ENCODE peak calls at places on chromosomes 11 and 22, in five cellular contexts. One of them, this sample, is unnamed.

GRCh38 chr11:111798279-111798678 is 32.1 kb upstream of the PPP2R1B start:
- DNase-seq in neural progenitor cell: no peak
- DNase-seq in HCT116: no peak
- DNase-seq in astrocyte: no peak
- DNase-seq in GM12878: no peak
- DNase-seq in this sample: no peak

GRCh38 chr11:80424012-80424695 is 983.3 kb upstream of the TENM4 start:
- DNase-seq in neural progenitor cell: no peak
- DNase-seq in HCT116: no peak
- DNase-seq in astrocyte: no peak
- DNase-seq in GM12878: peak; percentile 9
- DNase-seq in this sample: no peak

GRCh38 chr11:118933486-118933885 is 7.8 kb upstream of the BCL9L start:
- DNase-seq in neural progenitor cell: no peak
- DNase-seq in HCT116: no peak
- DNase-seq in astrocyte: no peak
- DNase-seq in GM12878: no peak
- DNase-seq in this sample: no peak

GRCh38 chr11:93100211-93100610 is 97.6 kb downstream of the SLC36A4 start:
- DNase-seq in neural progenitor cell: no peak
- DNase-seq in HCT116: no peak
- DNase-seq in astrocyte: peak; percentile 56
- DNase-seq in GM12878: no peak
- DNase-seq in this sample: no peak

GRCh38 chr22:17842386-17842785 is 68.1 kb upstream of the BID start:
- DNase-seq in neural progenitor cell: no peak
- DNase-seq in HCT116: no peak
- DNase-seq in astrocyte: no peak
- DNase-seq in GM12878: no peak
- DNase-seq in this sample: no peak

GRCh38 chr11:3929232-3929631 is 73.8 kb downstream of the STIM1 start:
- DNase-seq in neural progenitor cell: no peak
- DNase-seq in HCT116: no peak
- DNase-seq in astrocyte: peak; percentile 62
- DNase-seq in GM12878: no peak
- DNase-seq in this sample: no peak

GRCh38 chr11:75625970-75626691 is 42.7 kb downstream of the MAP6 start:
- DNase-seq in neural progenitor cell: no peak
- DNase-seq in HCT116: no peak
- DNase-seq in astrocyte: peak; percentile 88
- DNase-seq in GM12878: no peak
- DNase-seq in this sample: no peak

GRCh38 chr11:67278135-67278938 is 10.8 kb upstream of the ANKRD13D start:
- DNase-seq in neural progenitor cell: no peak
- DNase-seq in HCT116: no peak
- DNase-seq in astrocyte: no peak
- DNase-seq in GM12878: no peak
- DNase-seq in this sample: no peak

GRCh38 chr22:32421484-32421883 is 9.4 kb upstream of the RTCB start:
- DNase-seq in neural progenitor cell: no peak
- DNase-seq in HCT116: no peak
- DNase-seq in astrocyte: no peak
- DNase-seq in GM12878: no peak
- DNase-seq in this sample: no peak

GRCh38 chr22:22037740-22038139 is 55.2 kb upstream of the TOP3B start:
- DNase-seq in neural progenitor cell: peak; percentile 38
- DNase-seq in HCT116: no peak
- DNase-seq in astrocyte: peak; percentile 61
- DNase-seq in GM12878: no peak
- DNase-seq in this sample: no peak

GRCh38 chr11:70523384-70524095 is 125.2 kb downstream of the CTTN start:
- DNase-seq in neural progenitor cell: no peak
- DNase-seq in HCT116: no peak
- DNase-seq in astrocyte: no peak
- DNase-seq in GM12878: no peak
- DNase-seq in this sample: no peak

GRCh38 chr11:23556163-23556750 is 696.0 kb upstream of the CCDC179 start:
- DNase-seq in neural progenitor cell: no peak
- DNase-seq in HCT116: no peak
- DNase-seq in astrocyte: no peak
- DNase-seq in GM12878: no peak
- DNase-seq in this sample: no peak

GRCh38 chr11:95939091-95939490 is 15.2 kb upstream of the MTMR2 start:
- DNase-seq in neural progenitor cell: no peak
- DNase-seq in HCT116: no peak
- DNase-seq in astrocyte: no peak
- DNase-seq in GM12878: no peak
- DNase-seq in this sample: no peak

GRCh38 chr11:93942176-93942575 is 79.0 kb upstream of the HEPHL1 start:
- DNase-seq in neural progenitor cell: no peak
- DNase-seq in HCT116: no peak
- DNase-seq in astrocyte: no peak
- DNase-seq in GM12878: no peak
- DNase-seq in this sample: no peak

GRCh38 chr22:46115388-46115678 is 35.0 kb upstream of the PPARA start:
- DNase-seq in neural progenitor cell: no peak
- DNase-seq in HCT116: no peak
- DNase-seq in astrocyte: no peak
- DNase-seq in GM12878: no peak
- DNase-seq in this sample: no peak

GRCh38 chr22:23376256-23376655 is 195.9 kb downstream of the BCR start:
- DNase-seq in neural progenitor cell: no peak
- DNase-seq in HCT116: peak; percentile 33
- DNase-seq in astrocyte: no peak
- DNase-seq in GM12878: peak; percentile 1
- DNase-seq in this sample: no peak

GRCh38 chr22:41862530-41863266 is 29.8 kb downstream of the SREBF2 start:
- DNase-seq in neural progenitor cell: no peak
- DNase-seq in HCT116: no peak
- DNase-seq in astrocyte: peak; percentile 51
- DNase-seq in GM12878: peak; percentile 89
- DNase-seq in this sample: no peak

GRCh38 chr11:119317592-119318239 is 786 bp upstream of the MCAM start:
- DNase-seq in neural progenitor cell: no peak
- DNase-seq in HCT116: no peak
- DNase-seq in astrocyte: no peak
- DNase-seq in GM12878: no peak
- DNase-seq in this sample: no peak

GRCh38 chr11:119026970-119027369 is 3.7 kb downstream of the SLC37A4 start:
- DNase-seq in neural progenitor cell: no peak
- DNase-seq in HCT116: no peak
- DNase-seq in astrocyte: no peak
- DNase-seq in GM12878: no peak
- DNase-seq in this sample: no peak

GRCh38 chr11:34203377-34203801 is 98.0 kb downstream of the NAT10 start:
- DNase-seq in neural progenitor cell: no peak
- DNase-seq in HCT116: no peak
- DNase-seq in astrocyte: no peak
- DNase-seq in GM12878: no peak
- DNase-seq in this sample: no peak

GRCh38 chr11:100105605-100106358 is 581.3 kb upstream of the ARHGAP42 start:
- DNase-seq in neural progenitor cell: no peak
- DNase-seq in HCT116: no peak
- DNase-seq in astrocyte: no peak
- DNase-seq in GM12878: no peak
- DNase-seq in this sample: no peak

GRCh38 chr11:100329352-100329751 is 357.7 kb upstream of the ARHGAP42 start:
- DNase-seq in neural progenitor cell: no peak
- DNase-seq in HCT116: no peak
- DNase-seq in astrocyte: no peak
- DNase-seq in GM12878: no peak
- DNase-seq in this sample: no peak

GRCh38 chr11:95922536-95923440 is 1.1 kb downstream of the MTMR2 start:
- DNase-seq in neural progenitor cell: no peak
- DNase-seq in HCT116: no peak
- DNase-seq in astrocyte: no peak
- DNase-seq in GM12878: no peak
- DNase-seq in this sample: no peak

GRCh38 chr11:128692750-128693578 is 908 bp upstream of the FLI1 start:
- DNase-seq in neural progenitor cell: peak; percentile 60
- DNase-seq in HCT116: no peak
- DNase-seq in astrocyte: no peak
- DNase-seq in GM12878: no peak
- DNase-seq in this sample: no peak

GRCh38 chr22:22810471-22810870 is 77.1 kb upstream of the IGLL5 start:
- DNase-seq in neural progenitor cell: no peak
- DNase-seq in HCT116: no peak
- DNase-seq in astrocyte: no peak
- DNase-seq in GM12878: no peak
- DNase-seq in this sample: no peak

GRCh38 chr11:82577246-82577645 is 156.4 kb downstream of the FAM181B start:
- DNase-seq in neural progenitor cell: no peak
- DNase-seq in HCT116: no peak
- DNase-seq in astrocyte: no peak
- DNase-seq in GM12878: no peak
- DNase-seq in this sample: no peak

GRCh38 chr11:94544832-94545640 is 1.3 kb downstream of the FUT4 start:
- DNase-seq in neural progenitor cell: peak; percentile 13
- DNase-seq in HCT116: no peak
- DNase-seq in astrocyte: no peak
- DNase-seq in GM12878: no peak
- DNase-seq in this sample: no peak

GRCh38 chr11:8709002-8709672 is 26.5 kb downstream of the RPL27A start:
- DNase-seq in neural progenitor cell: no peak
- DNase-seq in HCT116: no peak
- DNase-seq in astrocyte: peak; percentile 98
- DNase-seq in GM12878: no peak
- DNase-seq in this sample: no peak

GRCh38 chr11:113274708-113275582 is 39.4 kb upstream of the TTC12 start:
- DNase-seq in neural progenitor cell: peak; percentile 56
- DNase-seq in HCT116: no peak
- DNase-seq in astrocyte: no peak
- DNase-seq in GM12878: no peak
- DNase-seq in this sample: no peak

GRCh38 chr22:47604563-47604962 is 842.1 kb downstream of the TBC1D22A start:
- DNase-seq in neural progenitor cell: no peak
- DNase-seq in HCT116: no peak
- DNase-seq in astrocyte: no peak
- DNase-seq in GM12878: no peak
- DNase-seq in this sample: no peak

GRCh38 chr11:69008774-69009440 is 4.1 kb downstream of the MRGPRF start:
- DNase-seq in neural progenitor cell: no peak
- DNase-seq in HCT116: peak; percentile 83
- DNase-seq in astrocyte: peak; percentile 98
- DNase-seq in GM12878: no peak
- DNase-seq in this sample: peak; percentile 92

GRCh38 chr11:20599424-20600346 is at the start of gene SLC6A5:
- DNase-seq in neural progenitor cell: peak; percentile 94
- DNase-seq in HCT116: no peak
- DNase-seq in astrocyte: no peak
- DNase-seq in GM12878: no peak
- DNase-seq in this sample: no peak

GRCh38 chr11:118618991-118619375 is 11.6 kb downstream of the PHLDB1 start:
- DNase-seq in neural progenitor cell: no peak
- DNase-seq in HCT116: no peak
- DNase-seq in astrocyte: peak; percentile 90
- DNase-seq in GM12878: no peak
- DNase-seq in this sample: no peak

GRCh38 chr11:77174559-77174958 is 46.5 kb downstream of the MYO7A start:
- DNase-seq in neural progenitor cell: no peak
- DNase-seq in HCT116: no peak
- DNase-seq in astrocyte: no peak
- DNase-seq in GM12878: no peak
- DNase-seq in this sample: no peak

GRCh38 chr11:44372989-44373388 is 63.0 kb upstream of the ALX4 start:
- DNase-seq in neural progenitor cell: peak; percentile 16
- DNase-seq in HCT116: no peak
- DNase-seq in astrocyte: no peak
- DNase-seq in GM12878: no peak
- DNase-seq in this sample: no peak

GRCh38 chr11:76443254-76443935 is 1.4 kb upstream of the EMSY start:
- DNase-seq in neural progenitor cell: no peak
- DNase-seq in HCT116: no peak
- DNase-seq in astrocyte: peak; percentile 21
- DNase-seq in GM12878: no peak
- DNase-seq in this sample: no peak

GRCh38 chr22:26170795-26171194 is 1.5 kb downstream of the SEZ6L start:
- DNase-seq in neural progenitor cell: peak; percentile 85
- DNase-seq in HCT116: no peak
- DNase-seq in astrocyte: no peak
- DNase-seq in GM12878: no peak
- DNase-seq in this sample: no peak
- TF ChIP-seq EZH2 in neural progenitor cell: no peak
- TF ChIP-seq EZH2 in HCT116: no peak
- TF ChIP-seq EZH2 in astrocyte: no peak
- TF ChIP-seq EZH2 in GM12878: no peak
- TF ChIP-seq EZH2 in this sample: no peak

DNA sequence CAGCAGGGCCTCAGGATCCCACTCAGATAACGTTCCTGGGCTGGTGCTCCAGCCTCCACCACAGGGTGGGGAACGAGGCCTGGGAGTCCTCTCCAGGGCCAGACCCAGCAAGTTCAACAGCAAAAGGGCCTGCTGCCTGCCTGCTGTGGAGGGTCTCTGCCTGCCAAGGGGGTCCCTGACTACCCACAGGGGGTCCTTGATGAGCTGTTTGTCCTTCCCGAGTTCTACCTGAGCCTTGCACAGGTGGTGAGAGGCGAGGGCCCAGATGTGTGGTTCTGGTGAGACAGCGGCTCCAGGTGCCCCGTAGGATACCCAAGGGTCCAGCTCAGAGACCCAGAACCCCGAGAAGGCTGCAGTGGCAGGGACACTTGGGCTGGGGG is 4.4 kb downstream of the DUSP8 start:
- DNase-seq in neural progenitor cell: no peak
- DNase-seq in HCT116: no peak
- DNase-seq in astrocyte: no peak
- DNase-seq in GM12878: no peak
- DNase-seq in this sample: no peak
- H3K27ac ChIP-seq in neural progenitor cell: no peak overlapping the region
- H3K27ac ChIP-seq in HCT116: no peak overlapping the region
- H3K27ac ChIP-seq in astrocyte: no peak overlapping the region
- H3K27ac ChIP-seq in GM12878: no peak overlapping the region
- H3K27ac ChIP-seq in this sample: no peak overlapping the region

GRCh38 chr11:109998921-109999320 is 94.3 kb upstream of the ZC3H12C start:
- DNase-seq in neural progenitor cell: no peak
- DNase-seq in HCT116: no peak
- DNase-seq in astrocyte: no peak
- DNase-seq in GM12878: no peak
- DNase-seq in this sample: no peak
- H3K9ac ChIP-seq in neural progenitor cell: no peak overlapping the region
- H3K9ac ChIP-seq in HCT116: no peak overlapping the region
- H3K9ac ChIP-seq in astrocyte: no peak overlapping the region
- H3K9ac ChIP-seq in GM12878: no peak overlapping the region
- H3K9ac ChIP-seq in this sample: no peak overlapping the region

GRCh38 chr11:1675536-1676253 is 21.3 kb upstream of the KRTAP5-6 start:
- DNase-seq in neural progenitor cell: no peak
- DNase-seq in HCT116: no peak
- DNase-seq in astrocyte: no peak
- DNase-seq in GM12878: no peak
- DNase-seq in this sample: no peak
- TF ChIP-seq EZH2 in neural progenitor cell: no peak
- TF ChIP-seq EZH2 in HCT116: no peak
- TF ChIP-seq EZH2 in astrocyte: no peak
- TF ChIP-seq EZH2 in GM12878: no peak
- TF ChIP-seq EZH2 in this sample: no peak

GRCh38 chr11:1929621-1930447 is 10.3 kb downstream of the TNNT3 start:
- DNase-seq in neural progenitor cell: no peak
- DNase-seq in HCT116: no peak
- DNase-seq in astrocyte: no peak
- DNase-seq in GM12878: no peak
- DNase-seq in this sample: no peak
- H3K27ac ChIP-seq in neural progenitor cell: no peak overlapping the region
- H3K27ac ChIP-seq in HCT116: no peak overlapping the region
- H3K27ac ChIP-seq in astrocyte: no peak overlapping the region
- H3K27ac ChIP-seq in GM12878: no peak overlapping the region
- H3K27ac ChIP-seq in this sample: no peak overlapping the region

This sample was measured in keratinocyte.